ENCODE peak calls at places on chromosomes 11 and 22, in ten cellular contexts. B is SK-N-SH, X is neural progenitor cell, U is stomach, W is astrocyte, R is gastrocnemius medialis, Q is heart right ventricle, Z is body of pancreas, K is psoas muscle, A is lower lobe of right lung. I is an unnamed sample.

GRCh38 chr11:35598254-35599125 is 19.8 kb upstream of the FJX1 start:
- DNase-seq in B (no peak), X (no peak), U (no peak), W (peak; percentile 71), R (no peak), Q (no peak), Z (peak; percentile 47), K (no peak), A (no peak), I (no peak)

GRCh38 chr11:57318178-57318577 is 6.6 kb downstream of the TNKS1BP1 start:
- DNase-seq in B (no peak), X (no peak), U (peak; percentile 48), W (no peak), R (peak; percentile 65), Q (peak; percentile 62), Z (peak; percentile 66), K (peak; percentile 74), A (no peak), I (peak; percentile 59)

GRCh38 chr22:40407831-40408717 is 37.7 kb downstream of the SGSM3 start:
- DNase-seq in B (no peak), X (no peak), U (no peak), W (no peak), R (peak; percentile 3), Q (no peak), Z (no peak), K (no peak), A (peak; percentile 44), I (peak; percentile 26)

GRCh38 chr22:46744581-46744980 is 6.5 kb upstream of the CERK start:
- DNase-seq in B (no peak), X (no peak), U (peak; percentile 55), W (no peak), R (no peak), Q (no peak), Z (no peak), K (no peak), A (no peak), I (peak; percentile 85)

GRCh38 chr22:35542157-35542971 is 1.7 kb downstream of the RASD2 start:
- DNase-seq in B (no peak), X (no peak), U (no peak), W (no peak), R (no peak), Q (no peak), Z (no peak), K (no peak), A (no peak), I (no peak)

GRCh38 chr11:118621071-118621815 is 13.8 kb downstream of the PHLDB1 start:
- DNase-seq in B (peak; percentile 93), X (peak; percentile 89), U (peak; percentile 85), W (peak; percentile 82), R (peak; percentile 77), Q (peak; percentile 93), Z (peak; percentile 79), K (peak; percentile 91), A (peak; percentile 84), I (peak; percentile 82)

GRCh38 chr22:48781391-48781790 is 1046.3 kb downstream of the BRD1 start:
- DNase-seq in B (no peak), X (no peak), U (no peak), W (no peak), R (no peak), Q (no peak), Z (no peak), K (no peak), A (no peak), I (no peak)

GRCh38 chr22:27110985-27111451 is 453.6 kb downstream of the MIAT start:
- DNase-seq in B (peak; percentile 57), X (peak; percentile 36), U (no peak), W (peak; percentile 95), R (no peak), Q (no peak), Z (peak; percentile 24), K (no peak), A (no peak), I (no peak)

GRCh38 chr11:44725016-44725651 is 1.6 kb upstream of the TSPAN18 start:
- DNase-seq in B (no peak), X (no peak), U (no peak), W (no peak), R (no peak), Q (no peak), Z (no peak), K (no peak), A (no peak), I (no peak)

GRCh38 chr11:120212259-120212888 is 1.5 kb downstream of the OAF start:
- DNase-seq in B (peak; percentile 54), X (no peak), U (no peak), W (no peak), R (no peak), Q (no peak), Z (no peak), K (no peak), A (no peak), I (peak; percentile 56)

DNA sequence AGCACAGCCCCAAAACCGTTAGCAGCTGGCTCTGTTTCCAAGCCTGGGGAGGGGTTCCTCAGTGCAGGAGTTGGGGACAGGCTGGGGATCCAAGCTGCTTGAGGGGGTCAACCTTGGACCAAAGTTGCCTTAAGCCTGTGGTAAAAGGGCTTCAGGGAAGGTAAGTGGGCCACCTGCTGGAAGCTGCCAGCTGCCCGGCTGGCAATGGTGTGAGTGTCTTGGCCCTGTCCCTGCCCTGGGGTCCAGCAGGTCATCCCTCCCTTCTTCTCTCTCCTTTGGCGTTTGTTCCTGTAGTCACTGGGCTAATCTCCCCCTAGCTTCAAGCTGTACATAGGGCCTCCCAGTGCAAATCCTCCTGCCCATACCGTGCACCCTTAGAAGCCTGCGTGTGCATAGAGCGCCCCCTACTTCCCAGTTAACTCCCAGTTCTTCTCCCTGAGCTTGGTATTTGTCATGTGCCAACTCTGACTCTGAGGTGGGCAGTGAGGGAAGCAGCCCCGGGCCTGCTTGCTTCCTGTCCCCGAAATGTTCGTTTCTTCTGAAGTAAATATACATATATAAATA is 4.4 kb downstream of the TMEM258 start:
- DNase-seq in B (peak; percentile 74), X (peak; percentile 79), U (peak; percentile 72), W (peak; percentile 26), R (no peak), Q (no peak), Z (peak; percentile 69), K (peak; percentile 19), A (no peak), I (no peak)
- H3K36me3 ChIP-seq in B (peaks cover 13% of the 10 kb centered on the region), X (no peaks in the 10 kb centered on the region), U (peaks cover 75% of the 10 kb centered on the region), W (peaks cover 24% of the 10 kb centered on the region), R (no peaks in the 10 kb centered on the region), Q (peaks cover 41% of the 10 kb centered on the region), Z (no peaks in the 10 kb centered on the region), K (peaks cover 6% of the 10 kb centered on the region), A (peaks cover 77% of the 10 kb centered on the region), I (no peaks in the 10 kb centered on the region)

GRCh38 chr11:8913961-8914660 is 3.1 kb downstream of the AKIP1 start:
- DNase-seq in B (peak; percentile 67), X (peak; percentile 64), U (no peak), W (peak; percentile 47), R (no peak), Q (peak; percentile 28), Z (peak; percentile 18), K (no peak), A (no peak), I (no peak)
- TF ChIP-seq CTCF in B (peak; percentile 78), X (peak; percentile 68), U (peak; percentile 63), W (peak; percentile 62), R (no peak), Q (peak; percentile 25), Z (peak; percentile 43), K (peak; percentile 40), A (peak; percentile 66), I (peak; percentile 20)

GRCh38 chr11:67635231-67635521 is 4.4 kb downstream of the TBX10 start:
- DNase-seq in B (no peak), X (no peak), U (no peak), W (no peak), R (no peak), Q (no peak), Z (no peak), K (no peak), A (no peak), I (no peak)

GRCh38 chr11:67632982-67633755 is 3.4 kb upstream of the NUDT8 start:
- DNase-seq in B (no peak), X (no peak), U (no peak), W (no peak), R (no peak), Q (no peak), Z (no peak), K (no peak), A (peak; percentile 47), I (peak; percentile 58)

GRCh38 chr11:67634366-67635230 is 4.9 kb upstream of the NUDT8 start:
- DNase-seq in B (no peak), X (no peak), U (no peak), W (no peak), R (no peak), Q (no peak), Z (no peak), K (no peak), A (no peak), I (peak; percentile 83)

GRCh38 chr11:67632175-67632981 is 2.6 kb upstream of the NUDT8 start:
- DNase-seq in B (no peak), X (no peak), U (peak; percentile 92), W (no peak), R (no peak), Q (no peak), Z (peak; percentile 93), K (no peak), A (peak; percentile 50), I (peak; percentile 80)

DNA sequence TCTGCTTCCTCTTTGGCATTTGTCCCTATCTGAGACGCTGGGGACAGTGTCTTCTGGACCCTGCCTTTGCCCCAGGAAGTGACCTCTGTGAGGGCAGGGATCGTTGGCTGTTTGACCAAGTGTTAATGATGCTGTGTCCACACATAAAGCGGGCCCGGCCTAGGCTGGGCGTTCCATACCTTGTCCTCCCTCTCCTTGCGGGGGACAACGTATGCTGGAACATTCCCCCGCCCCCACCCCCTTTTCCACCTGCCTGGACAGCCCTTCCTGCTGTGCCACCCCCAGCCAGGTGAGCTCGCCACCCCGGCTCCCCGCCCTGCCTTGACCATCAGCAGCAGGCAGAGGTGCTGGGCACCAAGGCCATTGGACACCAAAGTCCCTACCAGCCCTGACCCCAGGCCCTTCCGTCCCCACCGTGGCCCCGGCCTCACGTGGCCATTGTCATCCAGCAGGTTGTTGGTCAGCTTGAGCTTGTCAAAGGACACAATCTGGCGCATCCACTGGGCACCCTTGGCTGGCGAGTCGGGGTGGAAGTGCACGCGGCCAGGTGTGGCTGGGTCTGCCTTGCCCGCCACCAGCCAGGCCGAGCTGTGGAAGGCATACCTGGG is 4.1 kb upstream of the NUDT8 start:
- DNase-seq in B (no peak), X (no peak), U (no peak), W (no peak), R (no peak), Q (no peak), Z (no peak), K (no peak), A (no peak), I (peak; percentile 68)
- H3K4me1 ChIP-seq in B (no peaks in the 10 kb centered on the region), X (peaks cover 8% of the 10 kb centered on the region), U (peaks cover 45% of the 10 kb centered on the region), W (peaks cover 8% of the 10 kb centered on the region), R (peaks cover 5% of the 10 kb centered on the region), Q (peaks cover 12% of the 10 kb centered on the region), Z (peaks cover 38% of the 10 kb centered on the region), K (peaks cover 12% of the 10 kb centered on the region), A (peaks cover 12% of the 10 kb centered on the region), I (peaks cover 23% of the 10 kb centered on the region)

GRCh38 chr22:37288521-37288920 is 6.2 kb downstream of the CYTH4 start:
- DNase-seq in B (no peak), X (no peak), U (no peak), W (no peak), R (no peak), Q (no peak), Z (no peak), K (no peak), A (no peak), I (no peak)
- H3K36me3 ChIP-seq in B (no peaks in the 10 kb centered on the region), X (no peaks in the 10 kb centered on the region), U (peaks cover 17% of the 10 kb centered on the region), W (no peaks in the 10 kb centered on the region), R (no peaks in the 10 kb centered on the region), Q (no peaks in the 10 kb centered on the region), Z (no peaks in the 10 kb centered on the region), K (no peaks in the 10 kb centered on the region), A (peaks cover 12% of the 10 kb centered on the region), I (no peaks in the 10 kb centered on the region)